ENCODE peak calls at places on chromosome 7, in seven cellular contexts. D is gastrocnemius medialis, L is NB4, F is glutamatergic neuron, M is AG04450, Q is A549, S is foreskin fibroblast. J is an unnamed sample.

GRCh38 chr7:27051451-27051850 is 44.3 kb downstream of the HOXA1 start:
- DNase-seq in S (no peak), L (no peak), D (no peak), M (no peak), Q (no peak), F (no peak), J (no peak)

GRCh38 chr7:77538186-77538907 is 1.3 kb downstream of the PTPN12 start:
- DNase-seq in M (peak), S (peak), D (peak), F (peak), Q (peak), L (peak), J (peak)

GRCh38 chr7:20597339-20597738 is 18.1 kb upstream of the ABCB5 start:
- DNase-seq in L (no peak), F (no peak), Q (no peak), D (no peak), M (no peak), S (no peak), J (no peak)

GRCh38 chr7:26078437-26079362 is 73.3 kb upstream of the NFE2L3 start:
- DNase-seq in L (peak), D (peak), M (no peak), F (peak), Q (peak), S (peak), J (peak)

GRCh38 chr7:139387594-139387993 is 27.9 kb downstream of the LUC7L2 start:
- DNase-seq in M (no peak), S (no peak), Q (no peak), D (no peak), L (no peak), F (no peak), J (no peak)

GRCh38 chr7:92641921-92642511 is 51.8 kb upstream of the FAM133B start:
- DNase-seq in M (peak), D (no peak), L (peak), S (peak), Q (peak), F (no peak), J (no peak)

GRCh38 chr7:157310676-157311185 is 26.1 kb upstream of the DNAJB6 start:
- DNase-seq in L (no peak), Q (no peak), S (no peak), M (no peak), D (no peak), F (no peak), J (no peak)

GRCh38 chr7:131249003-131249402 is 78.7 kb upstream of the MKLN1 start:
- DNase-seq in M (peak), F (peak), D (peak), S (peak), L (no peak), Q (peak), J (no peak)

GRCh38 chr7:2494191-2495130 is 18.3 kb upstream of the GRIFIN start:
- DNase-seq in S (no peak), D (no peak), F (no peak), L (peak), Q (no peak), M (no peak), J (no peak)

GRCh38 chr7:74037609-74038008 is 9.6 kb downstream of the ELN start:
- DNase-seq in S (no peak), D (no peak), M (no peak), F (no peak), L (no peak), Q (no peak), J (no peak)

GRCh38 chr7:80831996-80832395 is 86.9 kb downstream of the SEMA3C start:
- DNase-seq in Q (no peak), L (no peak), S (no peak), M (no peak), D (no peak), F (no peak), J (no peak)

GRCh38 chr7:47392241-47392759 is 189.6 kb downstream of the TNS3 start:
- DNase-seq in M (peak), Q (no peak), D (peak), F (peak), L (no peak), S (peak), J (no peak)

GRCh38 chr7:44713680-44714335 is 34.8 kb upstream of the ZMIZ2 start:
- DNase-seq in Q (no peak), M (no peak), D (no peak), S (no peak), L (no peak), F (no peak), J (no peak)

GRCh38 chr7:30308392-30308791 is 24.0 kb downstream of the ZNRF2 start:
- DNase-seq in Q (peak), S (no peak), L (peak), F (no peak), M (no peak), D (no peak), J (no peak)

GRCh38 chr7:117020605-117021002 is 67.3 kb downstream of the ST7 start:
- DNase-seq in L (no peak), Q (no peak), M (no peak), S (no peak), D (no peak), F (no peak), J (no peak)

GRCh38 chr7:44124822-44125202 is 1.5 kb upstream of the POLD2 start:
- DNase-seq in M (no peak), Q (no peak), L (no peak), S (no peak), F (no peak), D (no peak), J (no peak)

GRCh38 chr7:107233174-107233573 is 64.4 kb downstream of the HBP1 start:
- DNase-seq in F (no peak), M (no peak), L (no peak), S (no peak), Q (no peak), D (no peak), J (no peak)

GRCh38 chr7:56081626-56082340 is 11.0 kb downstream of the PHKG1 start:
- DNase-seq in S (no peak), F (no peak), M (no peak), D (peak), Q (no peak), L (no peak), J (no peak)

GRCh38 chr7:135758531-135758932 is 9.9 kb upstream of the FAM180A start:
- DNase-seq in M (no peak), Q (no peak), S (no peak), F (no peak), L (no peak), D (no peak), J (no peak)

GRCh38 chr7:142925413-142925812 is 8.1 kb downstream of the TRPV5 start:
- DNase-seq in Q (no peak), F (no peak), M (no peak), S (no peak), L (peak), D (no peak), J (no peak)

GRCh38 chr7:20362574-20363253 is 32.0 kb downstream of the ITGB8 start:
- DNase-seq in M (no peak), Q (no peak), D (no peak), S (no peak), F (no peak), L (no peak), J (no peak)

GRCh38 chr7:75623390-75624133 is 115.2 kb downstream of the HIP1 start:
- DNase-seq in D (no peak), L (peak), F (no peak), Q (no peak), S (no peak), M (no peak), J (no peak)

GRCh38 chr7:133789951-133790350 is 337.2 kb upstream of the LRGUK start:
- DNase-seq in Q (no peak), F (no peak), L (no peak), M (no peak), S (peak), D (no peak), J (no peak)

GRCh38 chr7:133782470-133782869 is 344.7 kb upstream of the LRGUK start:
- DNase-seq in F (no peak), S (no peak), D (no peak), L (no peak), Q (no peak), M (no peak), J (no peak)

GRCh38 chr7:133784421-133785045 is 342.6 kb upstream of the LRGUK start:
- DNase-seq in L (no peak), S (no peak), Q (no peak), D (no peak), F (no peak), M (no peak), J (no peak)

GRCh38 chr7:133783276-133783675 is 343.9 kb upstream of the LRGUK start:
- DNase-seq in D (no peak), F (no peak), L (no peak), S (peak), Q (peak), M (no peak), J (no peak)

GRCh38 chr7:133786401-133786937 is 340.7 kb upstream of the LRGUK start:
- DNase-seq in Q (no peak), L (no peak), M (no peak), S (no peak), D (no peak), F (no peak), J (no peak)
- TF ChIP-seq CTCF in Q (no peak), L (no peak), M (no peak), S (no peak), D (no peak), F (no peak), J (no peak)

DNA sequence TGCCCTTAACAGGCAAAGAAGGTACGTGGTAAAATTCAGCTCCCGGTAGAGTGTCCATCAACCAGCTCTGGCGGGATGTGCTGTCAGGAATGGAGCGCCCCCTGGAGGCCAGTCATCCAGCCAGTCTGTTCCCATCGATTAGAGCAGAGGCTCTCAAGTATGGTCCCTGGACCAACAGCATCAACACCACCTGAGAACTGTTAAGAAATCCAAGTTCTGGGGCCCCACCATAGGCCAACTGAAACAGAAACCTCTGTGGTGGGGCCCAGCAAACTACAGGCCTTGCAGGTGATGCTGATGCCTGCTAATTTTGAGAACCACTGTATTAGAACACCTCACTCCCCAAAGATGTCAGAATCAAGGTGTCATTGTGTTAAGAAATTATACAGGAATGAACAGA is 109.2 kb downstream of the DPY19L1 start:
- DNase-seq in F (peak), S (no peak), D (no peak), Q (peak), L (peak), M (no peak), J (peak)
- TF ChIP-seq CTCF in F (peak), S (peak), D (no peak), Q (peak), L (peak), M (peak), J (peak)

GRCh38 chr7:128011079-128011670 is 20.1 kb downstream of the LRRC4 start:
- DNase-seq in D (no peak), Q (no peak), L (no peak), M (no peak), F (no peak), S (no peak), J (no peak)

GRCh38 chr7:128008744-128009143 is 22.5 kb downstream of the LRRC4 start:
- DNase-seq in M (no peak), D (no peak), F (no peak), L (no peak), S (no peak), Q (no peak), J (no peak)

GRCh38 chr7:128008141-128008540 is 23.1 kb downstream of the LRRC4 start:
- DNase-seq in M (no peak), L (no peak), D (no peak), S (no peak), F (no peak), Q (no peak), J (no peak)

GRCh38 chr7:128007293-128007680 is 23.9 kb downstream of the LRRC4 start:
- DNase-seq in L (no peak), M (no peak), Q (no peak), F (no peak), D (no peak), S (no peak), J (no peak)

GRCh38 chr7:128010392-128011078 is 20.7 kb downstream of the LRRC4 start:
- DNase-seq in F (no peak), M (no peak), D (no peak), Q (no peak), L (peak), S (no peak), J (no peak)
- TF ChIP-seq CTCF in F (no peak), M (peak), D (no peak), Q (no peak), L (no peak), S (no peak), J (no peak)

GRCh38 chr7:5289345-5289744 is 6.6 kb downstream of the SLC29A4 start:
- DNase-seq in D (no peak), Q (no peak), F (no peak), S (no peak), M (no peak), L (no peak), J (no peak)
- TF ChIP-seq CTCF in D (no peak), Q (no peak), F (no peak), S (no peak), M (no peak), L (no peak), J (no peak)

GRCh38 chr7:154698726-154699291 is 304.1 kb downstream of the PAXIP1 start:
- DNase-seq in D (no peak), S (no peak), F (no peak), L (peak), Q (peak), M (no peak), J (peak)
- TF ChIP-seq CTCF in D (no peak), S (no peak), F (no peak), L (peak), Q (peak), M (no peak), J (peak)

DNA sequence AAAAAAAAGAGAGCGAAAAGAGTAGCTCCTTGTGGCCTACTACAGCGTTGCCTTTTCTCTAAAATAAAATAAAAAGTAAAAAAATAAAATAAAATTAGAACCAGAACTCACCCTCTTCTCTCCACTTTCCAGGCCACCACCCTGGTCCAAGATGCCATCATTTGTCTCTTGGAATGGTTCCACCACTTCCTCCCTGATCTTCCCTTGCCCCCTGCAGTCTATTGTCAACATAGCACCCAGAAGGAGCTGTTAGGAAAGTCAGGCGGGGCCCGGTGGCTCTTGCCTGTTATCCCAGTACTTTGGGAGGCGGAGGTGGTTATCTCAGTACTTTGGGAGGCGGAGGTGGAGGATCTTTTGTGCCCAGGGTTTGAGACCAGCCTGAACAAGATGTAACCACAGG is 7.6 kb upstream of the GRID2IP start:
- DNase-seq in Q (peak), L (peak), D (no peak), F (peak), M (no peak), S (no peak), J (peak)
- TF ChIP-seq CTCF in Q (peak), L (peak), D (no peak), F (peak), M (peak), S (peak), J (peak)

GRCh38 chr7:115475774-115476407 is 554.0 kb downstream of the MDFIC start:
- DNase-seq in F (peak), Q (no peak), M (no peak), D (no peak), S (no peak), L (peak), J (peak)
- TF ChIP-seq CTCF in F (no peak), Q (no peak), M (no peak), D (no peak), S (no peak), L (peak), J (no peak)

GRCh38 chr7:155369766-155370165 is 72.1 kb downstream of the INSIG1 start:
- DNase-seq in L (no peak), Q (no peak), D (no peak), M (no peak), S (no peak), F (no peak), J (no peak)

GRCh38 chr7:155371331-155371883 is 73.7 kb downstream of the INSIG1 start:
- DNase-seq in Q (no peak), D (no peak), F (no peak), M (no peak), S (no peak), L (no peak), J (no peak)

GRCh38 chr7:155372782-155373358 is 75.2 kb downstream of the INSIG1 start:
- DNase-seq in S (no peak), F (no peak), M (no peak), D (no peak), Q (no peak), L (peak), J (no peak)

GRCh38 chr7:155373359-155374273 is 75.9 kb downstream of the INSIG1 start:
- DNase-seq in L (no peak), S (no peak), M (no peak), D (no peak), F (no peak), Q (no peak), J (no peak)

DNA sequence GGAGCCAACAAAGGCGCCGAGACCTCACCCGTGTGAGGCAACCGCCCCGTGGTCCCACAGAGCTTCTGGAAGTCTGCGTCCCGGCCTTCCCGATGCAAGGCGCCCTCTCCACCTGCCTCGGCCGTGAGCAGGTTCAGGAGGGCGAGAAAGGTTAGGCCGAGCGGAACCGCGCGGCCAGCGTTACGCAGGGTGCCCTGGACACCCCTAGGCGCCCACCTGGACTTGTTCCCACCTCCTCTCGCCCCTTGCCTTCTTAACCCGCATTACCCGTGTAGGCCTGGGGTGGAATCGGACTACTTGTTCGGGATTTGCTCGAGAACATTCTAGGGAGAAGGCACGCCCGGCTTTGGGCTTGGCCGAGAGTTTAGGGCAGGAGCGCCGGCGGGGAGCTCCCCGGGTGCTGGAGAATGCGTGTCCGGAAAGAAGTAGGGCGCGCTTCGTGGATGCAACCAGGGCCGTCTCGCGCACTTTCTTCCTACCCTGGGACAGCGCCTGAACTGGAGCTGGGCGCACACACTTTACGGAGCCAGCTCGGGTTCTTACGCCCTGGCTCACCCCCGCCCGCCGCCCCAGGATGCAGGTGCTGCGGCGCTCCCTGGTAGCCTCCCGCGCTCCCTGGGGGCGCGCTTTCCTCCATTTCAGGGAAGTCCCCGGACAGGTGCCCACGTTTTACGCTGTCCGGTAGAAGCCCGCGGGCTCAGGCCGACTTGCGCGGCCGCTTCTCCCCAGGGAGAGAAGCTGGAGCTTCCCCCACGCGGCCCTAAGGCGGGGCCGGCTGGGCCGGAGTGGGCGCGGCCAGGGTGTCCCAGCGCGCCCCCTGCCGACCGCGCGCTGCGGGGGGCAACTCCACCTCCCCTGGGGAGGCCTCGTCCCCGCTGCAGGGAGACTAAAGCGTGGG is 74.5 kb downstream of the INSIG1 start:
- DNase-seq in M (no peak), Q (peak), S (no peak), L (peak), D (no peak), F (no peak), J (no peak)
- TF ChIP-seq CTCF in M (peak), Q (peak), S (no peak), L (peak), D (peak), F (peak), J (peak)

DNA sequence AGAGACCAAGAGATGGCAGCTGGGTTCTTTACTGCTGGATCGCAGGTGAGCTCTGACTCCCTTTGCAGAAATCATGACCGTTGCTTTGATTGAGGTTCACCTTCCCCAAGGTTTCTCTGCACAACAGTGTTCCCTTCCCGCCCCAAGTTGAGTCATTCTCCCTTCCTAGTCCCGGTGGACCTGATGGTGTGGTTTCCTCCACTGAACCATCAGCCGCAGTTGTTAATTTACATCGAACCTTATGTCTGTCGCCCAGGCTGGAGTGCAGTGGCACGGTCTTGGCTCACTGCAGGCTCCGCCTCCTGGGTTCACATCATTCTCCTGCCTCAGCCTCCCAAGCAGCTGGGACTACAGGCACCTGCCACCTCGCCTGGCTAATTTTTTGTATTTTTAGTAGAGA is 5.8 kb downstream of the ZSCAN25 start:
- DNase-seq in Q (no peak), F (no peak), L (peak), M (no peak), D (no peak), S (no peak), J (no peak)
- TF ChIP-seq CTCF in Q (no peak), F (no peak), L (no peak), M (no peak), D (no peak), S (no peak), J (no peak)

GRCh38 chr7:1346851-1347250 is 112.4 kb downstream of the MICALL2 start:
- DNase-seq in M (no peak), D (no peak), F (no peak), S (no peak), Q (no peak), L (no peak), J (no peak)
- TF ChIP-seq CTCF in M (no peak), D (no peak), F (no peak), S (no peak), Q (no peak), L (no peak), J (no peak)